ENCODE peak calls at places on chromosomes 11 and 22, in ten cellular contexts. X is transverse colon, J is H1, N is spleen, L is endothelial cell of umbilical vein, M is sigmoid colon, Y is suprapubic skin, F is GM23338, P is Panc1, V is HCT116. E is an unnamed sample.
A peak's percentile ranks its signal among the peaks of the same experiment; 100 is the strongest.

GRCh38 chr11:122804796-122805195 is 33.5 kb upstream of the CRTAM start:
- DNase-seq in V (no peak), L (no peak), X (no peak), J (no peak), Y (no peak), M (no peak), N (no peak), F (no peak), P (no peak), E (no peak)

GRCh38 chr22:44702479-44703219 is 645 bp downstream of the PRR5 start:
- DNase-seq in P (no peak), Y (no peak), L (no peak), X (no peak), N (peak; percentile 89), V (no peak), J (peak; percentile 75), F (peak; percentile 78), M (no peak), E (peak; percentile 23)

GRCh38 chr11:128522943-128523518 is 64.3 kb downstream of the ETS1 start:
- DNase-seq in Y (no peak), L (no peak), J (no peak), F (no peak), X (no peak), P (no peak), V (no peak), M (no peak), N (no peak), E (no peak)

GRCh38 chr22:48827904-48828555 is 999.6 kb downstream of the BRD1 start:
- DNase-seq in V (no peak), F (no peak), M (no peak), L (no peak), P (no peak), N (peak; percentile 63), J (peak; percentile 39), Y (peak; percentile 74), X (no peak), E (no peak)

GRCh38 chr11:68083517-68083916 is 37.7 kb downstream of the CHKA start:
- DNase-seq in M (no peak), X (no peak), Y (no peak), P (no peak), V (no peak), J (no peak), N (no peak), L (no peak), F (no peak), E (no peak)

GRCh38 chr11:112013501-112014164 is 11.6 kb upstream of the DLAT start:
- DNase-seq in N (no peak), J (no peak), M (no peak), Y (no peak), P (no peak), V (no peak), F (no peak), L (no peak), X (no peak), E (no peak)

GRCh38 chr11:116333193-116333592 is 439.6 kb downstream of the BUD13 start:
- DNase-seq in X (no peak), F (no peak), V (no peak), P (no peak), J (no peak), M (no peak), Y (peak; percentile 34), L (no peak), N (no peak), E (no peak)

GRCh38 chr22:33051960-33052839 is 6.0 kb downstream of the SYN3 start:
- DNase-seq in N (no peak), J (no peak), P (no peak), X (no peak), Y (peak; percentile 67), M (no peak), F (peak; percentile 88), V (no peak), L (no peak), E (no peak)

GRCh38 chr11:8090756-8091155 is 9.7 kb downstream of the TUB start:
- DNase-seq in F (peak; percentile 95), P (no peak), Y (no peak), X (no peak), J (peak; percentile 90), N (peak; percentile 24), V (peak; percentile 8), M (peak; percentile 62), L (peak; percentile 41), E (no peak)

GRCh38 chr11:63951779-63952536 is 13.2 kb downstream of the NAA40 start:
- DNase-seq in J (no peak), M (no peak), L (no peak), V (no peak), X (no peak), N (no peak), P (no peak), Y (no peak), F (no peak), E (peak; percentile 34)

GRCh38 chr11:16295592-16295991 is 60.8 kb downstream of the SOX6 start:
- DNase-seq in M (no peak), X (no peak), J (no peak), N (no peak), Y (no peak), L (no peak), V (no peak), F (peak; percentile 24), P (no peak), E (no peak)

GRCh38 chr11:9573775-9574555 is 495 bp downstream of the WEE1 start:
- DNase-seq in P (no peak), X (peak; percentile 32), F (no peak), M (no peak), V (no peak), L (no peak), J (no peak), Y (peak; percentile 84), N (peak; percentile 89), E (no peak)

GRCh38 chr22:25774575-25775026 is 32.6 kb downstream of the MYO18B start:
- DNase-seq in N (no peak), L (no peak), J (peak; percentile 86), Y (no peak), V (no peak), P (no peak), M (no peak), X (no peak), F (peak; percentile 82), E (no peak)

GRCh38 chr11:118659314-118659939 is 20.0 kb downstream of the TREH start:
- DNase-seq in J (peak; percentile 100), X (peak; percentile 93), P (peak; percentile 54), N (peak; percentile 94), F (peak; percentile 98), L (peak; percentile 86), M (peak; percentile 96), Y (peak; percentile 94), V (peak; percentile 65), E (peak; percentile 84)
- TF ChIP-seq POLR2AphosphoS5 in J (peak; percentile 72), X (peak; percentile 32), P (peak; percentile 61), N (peak; percentile 83), F (no peak), L (peak; percentile 88), M (peak; percentile 37), Y (no peak), V (peak; percentile 28), E (peak; percentile 71)

GRCh38 chr11:6219359-6219758 is 14.0 kb downstream of the C11orf42 start:
- DNase-seq in L (peak; percentile 65), J (no peak), M (no peak), N (no peak), X (peak; percentile 36), F (no peak), V (no peak), Y (no peak), P (peak; percentile 13), E (no peak)

GRCh38 chr11:6214530-6214929 is 9.2 kb downstream of the C11orf42 start:
- DNase-seq in N (peak; percentile 74), P (no peak), V (no peak), Y (no peak), L (no peak), F (no peak), M (no peak), J (no peak), X (no peak), E (no peak)

GRCh38 chr11:6217722-6218121 is 12.4 kb downstream of the C11orf42 start:
- DNase-seq in F (no peak), L (no peak), V (no peak), N (no peak), X (no peak), Y (no peak), J (no peak), P (no peak), M (no peak), E (no peak)

DNA sequence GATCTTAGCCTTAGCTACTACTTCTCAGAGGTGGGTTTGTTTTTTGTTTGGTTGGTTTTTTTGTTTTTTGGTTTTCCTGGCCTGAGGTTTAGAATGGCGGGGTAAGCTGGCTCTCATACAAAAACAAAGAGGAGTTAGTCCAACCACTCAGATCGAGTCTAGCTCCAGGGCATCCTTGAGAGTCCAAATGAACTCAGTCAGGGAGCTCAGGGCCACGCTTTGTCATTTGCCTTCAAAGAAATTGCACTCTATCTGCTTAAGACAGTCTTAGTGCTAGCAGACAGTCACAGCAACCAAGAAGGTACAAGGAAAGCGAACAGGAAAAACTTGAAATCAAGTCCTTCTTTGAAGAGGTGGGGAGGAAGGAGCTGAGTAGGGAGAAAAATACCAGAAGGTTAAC is 11.1 kb downstream of the C11orf42 start:
- DNase-seq in L (no peak), F (no peak), J (no peak), V (no peak), N (no peak), X (no peak), M (no peak), Y (no peak), P (no peak), E (no peak)
- H3K36me3 ChIP-seq in L (peaks cover 20% of the 10 kb centered on the region), F (peaks cover 9% of the 10 kb centered on the region), J (peaks cover 25% of the 10 kb centered on the region), V (peaks cover 24% of the 10 kb centered on the region), N (no peaks in the 10 kb centered on the region), X (peaks cover 72% of the 10 kb centered on the region), M (peaks cover 24% of the 10 kb centered on the region), Y (peaks cover 71% of the 10 kb centered on the region), P (peaks cover 10% of the 10 kb centered on the region), E (peaks cover 9% of the 10 kb centered on the region)

DNA sequence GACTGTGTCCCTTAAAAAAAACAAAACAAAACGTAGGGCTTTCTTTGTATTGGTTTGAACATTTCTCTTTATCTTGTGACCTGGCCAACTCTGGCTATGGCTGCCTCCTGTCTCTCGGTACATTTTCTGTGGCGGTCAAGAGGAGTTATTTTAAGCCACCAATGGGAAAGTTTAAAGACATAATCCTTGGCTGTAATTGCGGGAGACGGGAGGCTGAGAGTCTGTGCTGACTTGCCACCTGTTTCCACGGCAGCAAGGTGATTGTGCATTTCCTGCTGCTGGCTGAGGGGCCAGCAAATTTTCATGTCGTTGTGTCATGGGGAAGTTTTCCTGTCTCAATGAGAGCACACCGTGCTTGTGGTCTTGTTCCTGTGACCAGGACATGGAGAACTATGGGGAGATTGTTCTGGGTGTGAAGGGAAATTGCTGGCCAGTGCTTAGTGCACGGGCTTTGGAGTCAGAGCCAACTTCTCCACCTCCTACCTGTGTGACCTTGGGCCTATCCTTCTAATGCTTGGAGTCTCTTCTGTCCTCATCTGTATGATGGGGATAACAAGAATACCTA is 11.0 kb downstream of the PTPRJ start:
- DNase-seq in J (no peak), L (peak; percentile 33), X (peak; percentile 50), M (no peak), N (no peak), V (no peak), Y (no peak), P (no peak), F (peak; percentile 60), E (peak; percentile 44)
- TF ChIP-seq POLR2AphosphoS5 in J (no peak), L (no peak), X (peak; percentile 48), M (no peak), N (no peak), V (no peak), Y (no peak), P (no peak), F (no peak), E (peak; percentile 58)

DNA sequence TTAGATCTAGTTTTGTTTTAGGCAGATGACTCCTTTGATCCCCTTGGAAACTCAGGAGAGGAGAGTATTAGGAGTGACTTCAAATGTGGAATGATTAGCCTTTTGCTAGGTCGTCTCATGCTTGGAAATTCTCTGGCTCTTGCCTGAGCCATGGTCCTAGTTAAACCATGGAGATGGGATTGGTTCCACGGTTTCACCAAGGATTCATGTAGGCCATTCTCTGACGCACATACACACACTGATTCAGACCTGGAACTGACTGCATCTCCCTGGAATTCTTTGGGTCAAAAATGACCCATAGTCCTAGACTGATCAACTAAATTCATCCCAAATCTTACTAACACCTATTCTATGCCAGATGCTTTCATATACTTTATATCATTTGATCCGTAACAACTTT is 56.5 kb downstream of the POLD3 start:
- DNase-seq in Y (no peak), P (no peak), N (no peak), V (no peak), F (no peak), M (no peak), X (no peak), J (no peak), L (no peak), E (no peak)
- H3K36me3 ChIP-seq in Y (peaks cover 2% of the 10 kb centered on the region), P (no peaks in the 10 kb centered on the region), N (no peaks in the 10 kb centered on the region), V (peaks cover 3% of the 10 kb centered on the region), F (no peaks in the 10 kb centered on the region), M (no peaks in the 10 kb centered on the region), X (no peaks in the 10 kb centered on the region), J (peaks cover 9% of the 10 kb centered on the region), L (peaks cover 2% of the 10 kb centered on the region), E (no peaks in the 10 kb centered on the region)

E was measured in prostate gland.